ENCODE peak calls at places on chromosomes 2 and 18, in nine cellular contexts. D is psoas muscle, W is lung, H is PC-3, E is NT2/D1, F is endodermal cell, A is mesenchymal stem cell, L is tibial nerve, X is lower lobe of right lung. G is an unnamed sample.

GRCh38 chr2:205543937-205544702 is 138.2 kb upstream of the NRP2 start:
- DNase-seq in L (no peak), D (no peak), F (no peak), W (no peak), A (peak; percentile 21), E (no peak), X (no peak), H (no peak), G (no peak)

GRCh38 chr2:29082804-29083495 is 8.6 kb upstream of the PCARE start:
- DNase-seq in D (no peak), H (no peak), L (no peak), E (no peak), W (no peak), A (no peak), X (no peak), F (no peak), G (no peak)

GRCh38 chr18:26089247-26090129 is 925 bp downstream of the SS18 start:
- DNase-seq in W (no peak), D (no peak), X (no peak), L (no peak), A (peak; percentile 70), H (peak; percentile 20), E (no peak), F (no peak), G (peak; percentile 42)

GRCh38 chr18:24234330-24234729 is 95.5 kb downstream of the CABYR start:
- DNase-seq in L (peak; percentile 50), H (no peak), F (no peak), E (no peak), X (no peak), D (peak; percentile 56), W (no peak), A (no peak), G (no peak)

GRCh38 chr2:205034034-205034433 is 488.8 kb downstream of the PARD3B start:
- DNase-seq in D (no peak), X (no peak), F (no peak), L (no peak), E (no peak), A (peak; percentile 22), H (peak; percentile 22), W (no peak), G (no peak)

GRCh38 chr2:207087046-207087902 is 78.5 kb downstream of the KLF7 start:
- DNase-seq in F (no peak), X (no peak), L (no peak), E (no peak), H (no peak), W (no peak), D (no peak), A (no peak), G (no peak)

GRCh38 chr2:241890524-241891235 is 21.2 kb downstream of the RTP5 start:
- DNase-seq in D (no peak), W (no peak), A (no peak), F (no peak), L (no peak), E (no peak), H (no peak), X (peak; percentile 39), G (no peak)

GRCh38 chr2:167509585-167509984 is 621.3 kb downstream of the XIRP2 start:
- DNase-seq in A (peak; percentile 84), L (no peak), X (no peak), F (peak; percentile 66), D (no peak), W (no peak), E (peak; percentile 70), H (peak; percentile 89), G (no peak)

GRCh38 chr18:50697509-50697908 is 122.3 kb downstream of the MRO start:
- DNase-seq in F (no peak), A (no peak), W (no peak), D (no peak), X (no peak), L (no peak), H (no peak), E (no peak), G (no peak)

GRCh38 chr2:78861546-78861945 is 164.0 kb upstream of the REG3G start:
- DNase-seq in H (peak; percentile 39), F (no peak), E (peak; percentile 39), A (peak; percentile 40), D (no peak), X (no peak), L (no peak), W (no peak), G (no peak)

GRCh38 chr2:169782513-169782912 is 16.2 kb upstream of the SSB start:
- DNase-seq in F (no peak), D (no peak), L (no peak), E (no peak), A (no peak), W (no peak), X (no peak), H (no peak), G (no peak)

GRCh38 chr2:88626171-88627054 is 851 bp downstream of the EIF2AK3 start:
- DNase-seq in E (peak; percentile 9), X (peak; percentile 60), H (peak; percentile 25), D (peak; percentile 71), W (peak; percentile 34), A (peak; percentile 30), L (peak; percentile 10), F (peak; percentile 73), G (peak; percentile 74)

GRCh38 chr2:38509322-38509946 is 93.3 kb downstream of the HNRNPLL start:
- DNase-seq in A (peak; percentile 46), F (no peak), L (peak; percentile 37), X (no peak), E (no peak), W (no peak), D (no peak), H (peak; percentile 71), G (no peak)

GRCh38 chr2:30371772-30372373 is 75.2 kb upstream of the LCLAT1 start:
- DNase-seq in W (no peak), L (no peak), A (no peak), X (no peak), H (no peak), D (no peak), E (no peak), F (no peak), G (no peak)

DNA sequence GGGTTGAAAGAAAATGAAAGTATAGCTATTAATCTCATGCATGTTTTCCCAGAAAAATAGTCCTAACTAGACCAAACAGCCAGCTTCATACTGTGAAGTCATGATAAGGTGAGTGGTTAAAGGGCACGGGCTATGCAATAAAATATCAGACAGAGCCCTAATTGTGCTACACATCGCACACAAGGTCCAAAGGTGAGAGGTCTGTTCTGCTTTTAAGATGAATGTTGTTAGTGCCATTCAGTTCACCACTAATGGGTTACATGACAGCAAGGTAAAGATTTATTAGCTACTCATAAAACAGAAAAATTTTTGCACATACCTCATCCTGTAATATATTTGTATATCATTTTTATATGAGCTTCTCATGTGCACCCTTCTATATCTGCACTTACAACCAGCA is 105.0 kb upstream of the STK17B start:
- DNase-seq in D (no peak), E (no peak), W (no peak), A (no peak), X (no peak), F (no peak), L (no peak), H (peak; percentile 24), G (no peak)
- H3K4me1 ChIP-seq in D (no peaks in the 10 kb centered on the region), E (no peaks in the 10 kb centered on the region), W (peaks cover 2% of the 10 kb centered on the region), A (peaks cover 12% of the 10 kb centered on the region), X (peaks cover 35% of the 10 kb centered on the region), F (no peaks in the 10 kb centered on the region), L (peaks cover 24% of the 10 kb centered on the region), H (peaks cover 30% of the 10 kb centered on the region), G (peaks cover 34% of the 10 kb centered on the region)

GRCh38 chr18:43665239-43665788 is 388.0 kb upstream of the SYT4 start:
- DNase-seq in X (no peak), F (no peak), H (peak; percentile 39), L (no peak), D (no peak), E (no peak), W (no peak), A (peak; percentile 88), G (no peak)

GRCh38 chr18:43661570-43661969 is 384.3 kb upstream of the SYT4 start:
- DNase-seq in H (peak; percentile 64), L (no peak), D (no peak), F (peak; percentile 62), A (peak; percentile 74), E (peak; percentile 28), X (no peak), W (no peak), G (no peak)

GRCh38 chr18:43663159-43663558 is 385.9 kb upstream of the SYT4 start:
- DNase-seq in W (no peak), X (no peak), A (no peak), F (no peak), E (no peak), L (no peak), D (no peak), H (no peak), G (no peak)

GRCh38 chr18:43664487-43665008 is 387.3 kb upstream of the SYT4 start:
- DNase-seq in X (no peak), F (no peak), W (no peak), A (peak; percentile 21), L (no peak), E (no peak), D (no peak), H (no peak), G (no peak)

DNA sequence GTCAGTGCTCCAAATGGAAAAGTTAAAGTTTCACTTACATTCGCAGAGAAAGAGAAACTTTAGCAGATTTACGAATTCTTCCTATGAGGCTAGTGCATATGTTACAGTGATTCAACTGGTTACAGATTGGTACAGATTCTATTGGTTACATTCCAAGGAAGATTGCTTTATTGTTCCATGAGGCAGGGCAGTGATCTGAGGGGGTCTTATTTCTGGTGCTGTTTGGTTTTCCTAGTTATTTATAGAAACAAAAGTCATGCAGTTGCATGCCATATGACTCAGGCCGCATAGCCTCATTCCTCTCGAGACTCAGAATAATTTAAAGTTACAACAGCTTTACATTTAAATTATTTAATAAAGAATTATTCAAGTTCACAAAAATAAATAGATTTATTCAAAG is 385.4 kb upstream of the SYT4 start:
- DNase-seq in D (no peak), E (no peak), L (no peak), H (peak; percentile 38), F (no peak), W (no peak), X (no peak), A (peak; percentile 93), G (no peak)
- H3K4me3 ChIP-seq in D (no peak overlapping the region), E (no peak overlapping the region), L (no peak overlapping the region), H (no peak overlapping the region), F (no peak overlapping the region), W (no peak overlapping the region), X (no peak overlapping the region), A (no peak overlapping the region), G (no peak overlapping the region)

GRCh38 chr18:36300211-36300610 is 2.7 kb downstream of the FHOD3 start:
- DNase-seq in D (no peak), H (no peak), A (no peak), W (no peak), E (no peak), F (no peak), L (no peak), X (no peak), G (no peak)
- H3K4me1 ChIP-seq in D (peaks cover 27% of the 10 kb centered on the region), H (peaks cover 16% of the 10 kb centered on the region), A (peaks cover 24% of the 10 kb centered on the region), W (peaks cover 8% of the 10 kb centered on the region), E (no peaks in the 10 kb centered on the region), F (no peaks in the 10 kb centered on the region), L (peaks cover 13% of the 10 kb centered on the region), X (peaks cover 20% of the 10 kb centered on the region), G (peaks cover 20% of the 10 kb centered on the region)

DNA sequence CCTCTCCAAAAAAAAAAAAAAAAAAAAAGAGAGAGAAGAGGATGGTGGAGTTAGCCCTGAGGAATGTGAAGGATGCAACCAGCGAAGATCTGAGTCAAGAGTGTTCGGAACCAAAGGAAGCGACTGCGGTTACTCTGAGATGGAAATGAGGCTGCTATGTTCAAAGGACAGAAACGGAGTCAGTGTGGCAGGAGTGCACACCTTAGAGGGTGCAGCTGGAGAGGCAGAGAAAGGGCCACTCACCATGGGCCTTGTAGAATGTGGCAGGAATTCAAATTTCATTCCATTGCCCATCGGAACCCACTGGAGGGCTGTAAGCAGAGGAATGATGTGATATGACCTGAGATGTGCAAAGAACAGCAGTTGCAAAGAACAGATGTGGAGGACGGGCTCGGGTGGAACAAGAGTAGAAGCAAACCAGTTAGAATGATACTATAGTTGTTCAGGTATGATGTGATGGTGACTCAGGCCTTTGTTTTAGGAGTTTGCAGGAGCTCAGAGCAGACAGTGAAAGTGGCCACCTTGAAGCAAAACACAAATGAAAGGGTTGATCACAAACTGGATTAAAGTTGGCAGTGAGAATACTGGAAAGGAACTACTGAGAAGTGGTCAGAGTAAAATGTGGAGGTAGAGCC is 22.6 kb downstream of the ITGA6 start:
- DNase-seq in D (no peak), E (no peak), A (no peak), X (no peak), W (no peak), F (no peak), H (peak; percentile 71), L (no peak), G (no peak)
- H3K4me3 ChIP-seq in D (no peak overlapping the region), E (no peak overlapping the region), A (no peak overlapping the region), X (no peak overlapping the region), W (no peak overlapping the region), F (no peak overlapping the region), H (no peak overlapping the region), L (no peak overlapping the region), G (no peak overlapping the region)

G was measured in CD4-positive, CD25-positive, alpha-beta regulatory T cell.